ENCODE peak calls at places on chromosomes 2 and 18, in seven cellular contexts. A is sigmoid colon, X is left ventricle myocardium inferior, G is A549, K is GM23248, Q is SJSA1, F is mesendoderm. P is an unnamed sample. For H3K4me1, the result is how much of the 10 kb centered on the place peaks cover.

GRCh38 chr2:8821276-8822217 is 15.9 kb downstream of the KIDINS220 start:
- DNase-seq in A (peak), X (peak), G (no peak), K (peak), Q (no peak), F (no peak), P (no peak)

GRCh38 chr2:134288814-134289213 is 34.9 kb downstream of the MGAT5 start:
- DNase-seq in A (no peak), X (no peak), G (no peak), K (no peak), Q (no peak), F (no peak), P (no peak)

GRCh38 chr2:33291278-33292013 is 185.0 kb upstream of the RASGRP3 start:
- DNase-seq in A (no peak), X (no peak), G (peak), K (peak), Q (peak), F (no peak), P (no peak)

GRCh38 chr2:37350034-37350433 is 5.6 kb downstream of the QPCT start:
- DNase-seq in A (no peak), X (no peak), G (no peak), K (no peak), Q (no peak), F (no peak), P (no peak)

GRCh38 chr18:58192519-58192918 is 148.5 kb downstream of the NEDD4L start:
- DNase-seq in A (no peak), X (no peak), G (no peak), K (no peak), Q (no peak), F (no peak), P (no peak)

GRCh38 chr2:99827296-99827999 is 314.9 kb downstream of the AFF3 start:
- DNase-seq in A (no peak), X (no peak), G (no peak), K (no peak), Q (no peak), F (no peak), P (no peak)

GRCh38 chr2:159715451-159715850 is 3.1 kb downstream of the MARCHF7 start:
- DNase-seq in A (no peak), X (no peak), G (no peak), K (no peak), Q (no peak), F (no peak), P (no peak)

GRCh38 chr2:152486048-152486736 is 151.2 kb downstream of the FMNL2 start:
- DNase-seq in A (no peak), X (no peak), G (no peak), K (no peak), Q (no peak), F (no peak), P (no peak)

GRCh38 chr2:160869411-160869810 is 290.8 kb upstream of the TANK start:
- DNase-seq in A (no peak), X (no peak), G (no peak), K (peak), Q (peak), F (no peak), P (no peak)

GRCh38 chr2:236052926-236053846 is 115.0 kb downstream of the GBX2 start:
- DNase-seq in A (no peak), X (no peak), G (no peak), K (no peak), Q (no peak), F (peak), P (no peak)

GRCh38 chr2:73892631-73893329 is at the start of gene ACTG2:
- DNase-seq in A (peak), X (no peak), G (no peak), K (no peak), Q (peak), F (no peak), P (no peak)

GRCh38 chr2:180655842-180656454 is 324.5 kb upstream of the UBE2E3 start:
- DNase-seq in A (no peak), X (no peak), G (no peak), K (peak), Q (no peak), F (peak), P (no peak)

GRCh38 chr18:40413160-40413559 is 1541.9 kb upstream of the PIK3C3 start:
- DNase-seq in A (no peak), X (no peak), G (no peak), K (peak), Q (no peak), F (peak), P (no peak)

GRCh38 chr18:62717059-62717849 is 1.9 kb downstream of the PHLPP1 start:
- DNase-seq in A (no peak), X (no peak), G (peak), K (peak), Q (peak), F (peak), P (no peak)

GRCh38 chr2:149422337-149422990 is 92.1 kb downstream of the LYPD6 start:
- DNase-seq in A (no peak), X (no peak), G (no peak), K (peak), Q (peak), F (peak), P (no peak)

GRCh38 chr2:20649586-20650375 is 1.1 kb downstream of the HS1BP3 start:
- DNase-seq in A (no peak), X (no peak), G (no peak), K (peak), Q (no peak), F (no peak), P (no peak)

GRCh38 chr2:239820836-239821693 is 204.1 kb downstream of the NDUFA10 start:
- DNase-seq in A (peak), X (peak), G (no peak), K (no peak), Q (no peak), F (no peak), P (no peak)
- H3K27ac ChIP-seq in A (no peak), X (no peak), G (no peak), K (no peak), Q (no peak), F (no peak), P (no peak)

GRCh38 chr2:42171396-42171971 is 2.3 kb downstream of the EML4 start:
- DNase-seq in A (no peak), X (no peak), G (no peak), K (no peak), Q (no peak), F (peak), P (no peak)
- H3K4me3 ChIP-seq in A (peak), X (peak), G (peak), K (peak), Q (no peak), F (no peak), P (no peak)

GRCh38 chr2:55027226-55027625 is 23.0 kb downstream of the RTN4 start:
- DNase-seq in A (no peak), X (no peak), G (no peak), K (no peak), Q (no peak), F (no peak), P (no peak)
- H3K4me1 ChIP-seq in A (half or more), X (half or more), G (half or more), K (half or more), Q (under half), F (under half), P (under half)

GRCh38 chr18:79422022-79422782 is 26.5 kb downstream of the NFATC1 start:
- DNase-seq in A (no peak), X (no peak), G (no peak), K (peak), Q (no peak), F (no peak), P (no peak)
- H3K27ac ChIP-seq in A (no peak), X (no peak), G (no peak), K (peak), Q (no peak), F (no peak), P (no peak)

GRCh38 chr2:111118455-111119003 is 2.2 kb upstream of the BCL2L11 start:
- DNase-seq in A (no peak), X (peak), G (no peak), K (no peak), Q (no peak), F (peak), P (no peak)
- H3K4me3 ChIP-seq in A (peak), X (peak), G (no peak), K (peak), Q (no peak), F (no peak), P (peak)

GRCh38 chr18:24827500-24827899 is 367.1 kb downstream of the HRH4 start:
- DNase-seq in A (no peak), X (no peak), G (no peak), K (peak), Q (no peak), F (no peak), P (no peak)
- H3K4me1 ChIP-seq in A (under half), X (under half), G (under half), K (under half), Q (under half), F (under half), P (under half)

DNA sequence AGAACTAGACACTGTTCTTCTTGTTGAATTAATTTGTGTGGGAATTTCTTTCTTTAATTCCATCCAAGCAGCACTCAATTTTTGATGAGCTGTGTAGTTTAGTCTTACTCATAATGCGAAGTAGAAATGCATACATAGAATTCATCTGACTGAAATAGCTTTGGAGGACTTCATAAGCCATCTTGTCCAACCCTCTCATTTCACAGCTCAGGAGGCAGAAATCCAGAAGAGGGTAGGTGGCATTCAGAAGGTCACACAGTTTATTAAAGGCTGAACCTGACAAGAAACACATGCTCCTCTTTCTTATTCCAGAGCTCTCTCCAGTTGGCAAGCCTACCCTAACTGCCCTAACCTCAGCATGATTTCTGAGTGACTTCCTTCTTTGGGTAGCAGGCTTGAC is 169.2 kb upstream of the NOSTRIN start:
- DNase-seq in A (no peak), X (no peak), G (no peak), K (no peak), Q (no peak), F (no peak), P (no peak)
- H3K27ac ChIP-seq in A (peak), X (peak), G (no peak), K (no peak), Q (no peak), F (no peak), P (peak)

GRCh38 chr2:206442854-206443734 is at the start of gene ADAM23:
- DNase-seq in A (no peak), X (peak), G (peak), K (peak), Q (no peak), F (peak), P (no peak)
- H3K4me3 ChIP-seq in A (peak), X (peak), G (peak), K (peak), Q (peak), F (peak), P (peak)

P was measured in esophagus squamous epithelium.